ENCODE peak calls at places on chromosomes 1 and 21, in nine cellular contexts. H, K, L, D, C, A, Z, I and X are unnamed samples.

GRCh38 chr1:112436384-112437156 is 40.6 kb downstream of the CTTNBP2NL start:
- DNase-seq in Z (no peak), D (no peak), A (no peak), K (no peak), I (no peak), H (no peak), L (no peak), C (no peak), X (no peak)

GRCh38 chr1:244439391-244440032 is 12.2 kb downstream of the ADSS2 start:
- DNase-seq in C (no peak), D (no peak), H (no peak), I (no peak), A (no peak), K (no peak), Z (no peak), L (no peak), X (no peak)

GRCh38 chr1:78370356-78370755 is 120.4 kb upstream of the PTGFR start:
- DNase-seq in I (peak), K (no peak), A (peak), Z (no peak), C (no peak), H (peak), D (no peak), L (peak), X (no peak)

GRCh38 chr1:237713886-237714285 is 176.8 kb downstream of the ZP4 start:
- DNase-seq in Z (no peak), K (no peak), H (no peak), C (no peak), I (no peak), D (no peak), A (no peak), L (no peak), X (no peak)

GRCh38 chr1:13478687-13479086 is 35.1 kb downstream of the LRRC38 start:
- DNase-seq in L (no peak), I (no peak), A (no peak), Z (no peak), C (no peak), D (no peak), K (no peak), H (no peak), X (no peak)

GRCh38 chr1:119778359-119778758 is 9.7 kb upstream of the HMGCS2 start:
- DNase-seq in D (no peak), I (no peak), K (no peak), L (no peak), C (no peak), Z (no peak), A (no peak), H (no peak), X (no peak)

GRCh38 chr1:84402060-84402459 is 3.8 kb downstream of the DNASE2B start:
- DNase-seq in Z (no peak), A (peak), H (peak), C (no peak), K (no peak), L (no peak), D (no peak), I (no peak), X (no peak)

GRCh38 chr1:212098771-212099170 is 63.2 kb downstream of the DTL start:
- DNase-seq in D (no peak), I (no peak), L (no peak), C (no peak), A (no peak), Z (no peak), K (no peak), H (no peak), X (no peak)

GRCh38 chr1:208089971-208090755 is 154.0 kb downstream of the PLXNA2 start:
- DNase-seq in K (no peak), C (peak), A (peak), L (peak), Z (no peak), D (no peak), H (no peak), I (peak), X (no peak)

GRCh38 chr1:201214461-201214860 is 23.8 kb downstream of the IGFN1 start:
- DNase-seq in L (no peak), K (no peak), H (peak), Z (no peak), A (no peak), I (no peak), D (no peak), C (no peak), X (no peak)

GRCh38 chr1:3468236-3469103 is 14.0 kb downstream of the ARHGEF16 start:
- DNase-seq in H (no peak), L (no peak), D (no peak), K (no peak), Z (no peak), I (no peak), C (peak), A (no peak), X (no peak)

GRCh38 chr1:179287946-179288345 is 5.7 kb upstream of the SOAT1 start:
- DNase-seq in L (no peak), A (no peak), I (no peak), D (no peak), Z (no peak), K (no peak), H (peak), C (no peak), X (no peak)

GRCh38 chr1:85617582-85618237 is 37.1 kb downstream of the CCN1 start:
- DNase-seq in I (peak), H (no peak), K (no peak), D (no peak), A (peak), Z (no peak), C (no peak), L (peak), X (no peak)

GRCh38 chr1:156461781-156462647 is 38.6 kb downstream of the MEF2D start:
- DNase-seq in Z (no peak), H (no peak), I (no peak), K (peak), D (no peak), C (no peak), L (no peak), A (no peak), X (no peak)

GRCh38 chr1:43440358-43440757 is 13.4 kb downstream of the HYI start:
- DNase-seq in H (no peak), D (no peak), L (no peak), A (no peak), I (no peak), Z (no peak), K (no peak), C (no peak), X (no peak)

GRCh38 chr1:218464871-218465270 is 119.7 kb downstream of the TGFB2 start:
- DNase-seq in C (no peak), D (no peak), L (no peak), Z (no peak), K (no peak), A (no peak), I (peak), H (no peak), X (no peak)

GRCh38 chr1:100584761-100585745 is 47.1 kb downstream of the GPR88 start:
- DNase-seq in I (peak), K (peak), H (peak), L (peak), D (no peak), A (no peak), C (no peak), Z (no peak), X (no peak)

GRCh38 chr1:115182012-115182715 is 92.9 kb upstream of the TSPAN2 start:
- DNase-seq in I (peak), A (no peak), K (no peak), C (no peak), L (no peak), D (no peak), H (peak), Z (no peak), X (no peak)

GRCh38 chr1:99603699-99604595 is 42.0 kb upstream of the PALMD start:
- DNase-seq in L (peak), K (no peak), H (no peak), A (no peak), Z (no peak), I (peak), C (no peak), D (no peak), X (no peak)

GRCh38 chr1:246959944-246960693 is 28.4 kb upstream of the AHCTF1 start:
- DNase-seq in D (no peak), A (no peak), Z (no peak), H (no peak), C (no peak), I (no peak), L (peak), K (peak), X (no peak)

GRCh38 chr1:218779341-218779831 is 394.3 kb upstream of the LYPLAL1 start:
- DNase-seq in H (peak), K (no peak), A (no peak), C (no peak), Z (no peak), L (peak), I (peak), D (no peak), X (no peak)

GRCh38 chr1:7510389-7510931 is 260.6 kb upstream of the VAMP3 start:
- DNase-seq in D (no peak), Z (no peak), L (no peak), A (no peak), I (no peak), C (no peak), K (no peak), H (no peak), X (no peak)

GRCh38 chr1:1431006-1431844 is 4.3 kb upstream of the VWA1 start:
- DNase-seq in D (no peak), L (no peak), C (no peak), K (no peak), H (no peak), Z (no peak), I (no peak), A (peak), X (no peak)

GRCh38 chr1:33322870-33323585 is 2.1 kb upstream of the A3GALT2 start:
- DNase-seq in C (no peak), I (no peak), H (no peak), Z (no peak), L (no peak), D (no peak), K (no peak), A (no peak), X (no peak)

GRCh38 chr21:46424062-46424591 is 34.6 kb upstream of the DIP2A start:
- DNase-seq in I (no peak), K (no peak), C (no peak), H (no peak), Z (peak), A (no peak), L (no peak), D (no peak), X (no peak)